ENCODE peak calls at places on chromosomes 5 and 9, in five cellular contexts. C, R, N, W and H are unnamed samples.

GRCh38 chr9:4555251-4555650 is 65.0 kb downstream of the SLC1A1 start:
- DNase-seq in C (no peak), R (no peak), N (no peak), W (no peak), H (no peak)

GRCh38 chr9:4327504-4328191 is 27.8 kb upstream of the GLIS3 start:
- DNase-seq in C (no peak), R (no peak), N (peak; percentile 52), W (no peak), H (no peak)

GRCh38 chr9:108439967-108440366 is 415.8 kb downstream of the ACTL7B start:
- DNase-seq in C (no peak), R (no peak), N (no peak), W (no peak), H (no peak)

GRCh38 chr5:168613996-168614395 is 34.8 kb upstream of the PANK3 start:
- DNase-seq in C (no peak), R (no peak), N (no peak), W (no peak), H (no peak)

GRCh38 chr5:159210846-159211245 is 1.5 kb upstream of the RNF145 start:
- DNase-seq in C (no peak), R (no peak), N (no peak), W (no peak), H (no peak)

GRCh38 chr9:122058707-122059106 is 34.4 kb downstream of the TTLL11 start:
- DNase-seq in C (no peak), R (no peak), N (no peak), W (no peak), H (no peak)

GRCh38 chr5:598564-598890 is 13.6 kb upstream of the CEP72 start:
- DNase-seq in C (no peak), R (no peak), N (no peak), W (no peak), H (no peak)

GRCh38 chr5:77946381-77947050 is 170.4 kb upstream of the TBCA start:
- DNase-seq in C (no peak), R (no peak), N (no peak), W (no peak), H (no peak)

GRCh38 chr9:33447404-33448158 is at the start of gene AQP3:
- DNase-seq in C (peak; percentile 81), R (no peak), N (peak; percentile 85), W (peak; percentile 52), H (peak; percentile 58)

GRCh38 chr9:126605792-126606482 is 7.8 kb upstream of the LMX1B start:
- DNase-seq in C (no peak), R (no peak), N (no peak), W (no peak), H (no peak)

GRCh38 chr9:20988061-20988460 is 43.4 kb downstream of the HACD4 start:
- DNase-seq in C (no peak), R (no peak), N (no peak), W (no peak), H (no peak)

GRCh38 chr9:93084471-93084881 is 11.5 kb upstream of the CARD19 start:
- DNase-seq in C (no peak), R (no peak), N (no peak), W (no peak), H (no peak)

GRCh38 chr5:102754499-102755424 is at the start of gene PAM:
- DNase-seq in C (peak; percentile 75), R (no peak), N (peak; percentile 85), W (peak; percentile 88), H (peak; percentile 83)

GRCh38 chr5:54904425-54904824 is 81.0 kb downstream of the ESM1 start:
- DNase-seq in C (no peak), R (no peak), N (no peak), W (no peak), H (no peak)

GRCh38 chr9:83620841-83621636 is 1.9 kb upstream of the IDNK start:
- DNase-seq in C (peak; percentile 27), R (no peak), N (peak; percentile 70), W (no peak), H (no peak)

GRCh38 chr5:32960340-32961065 is 249.4 kb downstream of the NPR3 start:
- DNase-seq in C (no peak), R (no peak), N (no peak), W (no peak), H (no peak)

GRCh38 chr5:157076558-157076957 is 17.6 kb upstream of the HAVCR1 start:
- DNase-seq in C (no peak), R (no peak), N (no peak), W (no peak), H (no peak)

GRCh38 chr5:68406767-68407232 is 191.2 kb downstream of the PIK3R1 start:
- DNase-seq in C (peak; percentile 31), R (peak; percentile 26), N (peak; percentile 44), W (peak; percentile 30), H (peak; percentile 29)

GRCh38 chr5:52788505-52788821 is 747 bp downstream of the ITGA1 start:
- DNase-seq in C (no peak), R (no peak), N (no peak), W (no peak), H (no peak)

GRCh38 chr9:137436761-137437600 is 4.2 kb downstream of the ENTPD8 start:
- DNase-seq in C (no peak), R (no peak), N (no peak), W (no peak), H (no peak)

GRCh38 chr5:40386293-40386692 is 293.4 kb upstream of the PTGER4 start:
- DNase-seq in C (no peak), R (peak; percentile 62), N (no peak), W (no peak), H (no peak)

GRCh38 chr5:1637639-1638481 is 114.1 kb upstream of the LPCAT1 start:
- DNase-seq in C (peak; percentile 7), R (no peak), N (no peak), W (no peak), H (no peak)

GRCh38 chr9:134377976-134378375 is 51.7 kb downstream of the RXRA start:
- DNase-seq in C (no peak), R (no peak), N (no peak), W (no peak), H (no peak)

GRCh38 chr9:89929315-89929714 is 324.5 kb downstream of the GADD45G start:
- DNase-seq in C (no peak), R (no peak), N (no peak), W (no peak), H (no peak)

GRCh38 chr9:109843651-109844050 is 63.7 kb downstream of the PALM2AKAP2 start:
- DNase-seq in C (no peak), R (no peak), N (no peak), W (no peak), H (no peak)

GRCh38 chr5:107364443-107365096 is 306.2 kb downstream of the EFNA5 start:
- DNase-seq in C (no peak), R (peak; percentile 32), N (no peak), W (no peak), H (no peak)

GRCh38 chr5:107365355-107366109 is 305.2 kb downstream of the EFNA5 start:
- DNase-seq in C (no peak), R (peak; percentile 92), N (no peak), W (no peak), H (no peak)

GRCh38 chr5:107359033-107359915 is 311.5 kb downstream of the EFNA5 start:
- DNase-seq in C (no peak), R (no peak), N (no peak), W (no peak), H (no peak)

GRCh38 chr5:107359916-107360234 is 310.9 kb downstream of the EFNA5 start:
- DNase-seq in C (no peak), R (no peak), N (no peak), W (no peak), H (no peak)

DNA sequence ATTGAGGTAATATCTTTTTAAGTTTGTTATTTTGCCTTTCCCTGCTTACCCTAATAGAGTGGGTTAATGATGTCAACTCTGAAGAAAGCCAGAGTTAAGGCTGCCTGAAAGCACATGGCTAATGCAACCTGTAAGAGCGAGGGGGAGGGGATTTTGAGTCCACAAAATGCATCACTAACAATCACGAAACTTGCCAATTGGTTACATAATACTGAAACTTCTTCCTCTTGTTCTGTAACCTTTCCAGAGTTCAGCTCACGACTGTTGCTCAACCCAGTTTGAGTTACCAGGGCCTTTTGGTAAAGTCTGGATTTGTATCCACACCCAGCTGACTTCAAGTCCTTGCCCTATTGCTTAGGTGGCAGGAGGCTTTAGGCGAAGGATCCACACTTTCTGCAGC is 308.8 kb downstream of the EFNA5 start:
- DNase-seq in C (no peak), R (no peak), N (no peak), W (no peak), H (no peak)
- TF ChIP-seq POLR2AphosphoS5 in C (no peak), R (no peak), N (no peak), W (no peak), H (no peak)

GRCh38 chr5:72871358-72872024 is 55.0 kb downstream of the TNPO1 start:
- DNase-seq in C (no peak), R (no peak), N (no peak), W (no peak), H (no peak)
- TF ChIP-seq POLR2A in C (no peak), R (no peak), N (no peak), W (no peak), H (no peak)

GRCh38 chr5:136626531-136626930 is 261.2 kb upstream of the TRPC7 start:
- DNase-seq in C (no peak), R (no peak), N (no peak), W (no peak), H (no peak)

GRCh38 chr5:136620016-136620419 is 254.7 kb upstream of the TRPC7 start:
- DNase-seq in C (peak; percentile 7), R (no peak), N (no peak), W (no peak), H (no peak)

GRCh38 chr5:136621743-136622142 is 256.4 kb upstream of the TRPC7 start:
- DNase-seq in C (no peak), R (no peak), N (no peak), W (no peak), H (no peak)

GRCh38 chr5:136619556-136619955 is 254.2 kb upstream of the TRPC7 start:
- DNase-seq in C (no peak), R (no peak), N (no peak), W (no peak), H (no peak)

DNA sequence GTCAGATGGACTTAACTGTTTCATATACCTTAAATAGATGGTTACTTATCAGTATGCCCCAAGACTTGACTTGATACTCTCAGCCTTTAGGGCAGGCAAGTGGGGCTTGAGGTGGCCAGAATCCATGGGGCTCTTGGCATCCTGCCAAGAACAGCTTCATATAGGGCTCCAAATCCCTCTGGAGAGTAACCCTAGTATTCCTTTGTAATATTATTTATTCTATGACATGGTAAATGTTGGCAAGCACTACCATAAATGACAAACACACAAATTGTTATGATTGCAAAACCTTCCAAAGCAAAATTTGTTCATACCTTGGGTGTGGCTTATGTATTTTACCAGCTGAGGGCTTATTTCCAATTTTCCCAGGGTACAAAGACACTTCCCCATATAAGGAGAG is 257.4 kb upstream of the TRPC7 start:
- DNase-seq in C (no peak), R (no peak), N (no peak), W (no peak), H (no peak)
- TF ChIP-seq TAF1 in C (no peak), R (no peak), N (no peak), W (no peak), H (no peak)

GRCh38 chr9:129089246-129089645 is 8.3 kb downstream of the DOLPP1 start:
- DNase-seq in C (no peak), R (no peak), N (no peak), W (no peak), H (no peak)
- TF ChIP-seq POLR2AphosphoS5 in C (no peak), R (no peak), N (no peak), W (no peak), H (no peak)

GRCh38 chr5:149427374-149427773 is 48.3 kb upstream of the IL17B start:
- DNase-seq in C (no peak), R (no peak), N (no peak), W (no peak), H (no peak)
- TF ChIP-seq POLR2A in C (no peak), R (no peak), N (no peak), W (no peak), H (no peak)